ENCODE peak calls at places on chromosomes 3 and 15, in nine cellular contexts. D is SK-N-SH, C is body of pancreas, M is heart left ventricle, O is H1, G is Peyer's patch, V is epithelial cell of prostate, R is caudate nucleus, A is uterus. Z is an unnamed sample.

GRCh38 chr15:67833504-67834248 is 6.2 kb downstream of the RNU6-1 start:
- DNase-seq in D (peak), C (no peak), M (no peak), O (peak), G (peak), V (no peak), R (no peak), A (no peak), Z (no peak)

GRCh38 chr3:192022412-192022811 is 561.4 kb downstream of the PYDC2 start:
- DNase-seq in D (no peak), C (no peak), M (no peak), O (no peak), G (no peak), V (peak), R (no peak), A (no peak), Z (no peak)

GRCh38 chr3:23712656-23713559 is 92.8 kb upstream of the UBE2E1 start:
- DNase-seq in D (peak), C (peak), M (peak), O (peak), G (no peak), V (no peak), R (no peak), A (peak), Z (no peak)

GRCh38 chr3:14145236-14145635 is 20.4 kb downstream of the TMEM43 start:
- DNase-seq in D (no peak), C (no peak), M (no peak), O (no peak), G (no peak), V (no peak), R (no peak), A (no peak), Z (no peak)

GRCh38 chr3:161913786-161914389 is 417.3 kb downstream of the OTOL1 start:
- DNase-seq in D (no peak), C (no peak), M (no peak), O (no peak), G (no peak), V (no peak), R (no peak), A (no peak), Z (no peak)

GRCh38 chr15:56804908-56805307 is 71.6 kb upstream of the ZNF280D start:
- DNase-seq in D (no peak), C (no peak), M (no peak), O (no peak), G (no peak), V (no peak), R (no peak), A (no peak), Z (no peak)

GRCh38 chr3:23116041-23116440 is 87.1 kb upstream of the UBE2E2 start:
- DNase-seq in D (no peak), C (no peak), M (no peak), O (no peak), G (no peak), V (no peak), R (no peak), A (no peak), Z (no peak)

GRCh38 chr3:184716652-184717607 is 5.1 kb upstream of the MAGEF1 start:
- DNase-seq in D (peak), C (no peak), M (no peak), O (peak), G (no peak), V (no peak), R (peak), A (peak), Z (no peak)

GRCh38 chr3:101779808-101780366 is 876 bp downstream of the NXPE3 start:
- DNase-seq in D (peak), C (peak), M (peak), O (no peak), G (no peak), V (no peak), R (no peak), A (no peak), Z (no peak)

GRCh38 chr15:71011503-71012155 is 103.6 kb upstream of the THSD4 start:
- DNase-seq in D (peak), C (no peak), M (peak), O (no peak), G (no peak), V (peak), R (no peak), A (no peak), Z (no peak)

GRCh38 chr3:23665741-23666140 is 140.0 kb upstream of the UBE2E1 start:
- DNase-seq in D (no peak), C (no peak), M (no peak), O (no peak), G (no peak), V (no peak), R (no peak), A (no peak), Z (no peak)

GRCh38 chr3:110894574-110894973 is 177.0 kb upstream of the NECTIN3 start:
- DNase-seq in D (no peak), C (no peak), M (no peak), O (no peak), G (no peak), V (no peak), R (no peak), A (no peak), Z (no peak)

GRCh38 chr3:108215876-108216275 is 6.3 kb downstream of the IFT57 start:
- DNase-seq in D (no peak), C (no peak), M (no peak), O (no peak), G (no peak), V (no peak), R (no peak), A (no peak), Z (no peak)

GRCh38 chr3:125128861-125129501 is 73.2 kb upstream of the HEG1 start:
- DNase-seq in D (no peak), C (no peak), M (no peak), O (no peak), G (no peak), V (no peak), R (no peak), A (no peak), Z (no peak)

DNA sequence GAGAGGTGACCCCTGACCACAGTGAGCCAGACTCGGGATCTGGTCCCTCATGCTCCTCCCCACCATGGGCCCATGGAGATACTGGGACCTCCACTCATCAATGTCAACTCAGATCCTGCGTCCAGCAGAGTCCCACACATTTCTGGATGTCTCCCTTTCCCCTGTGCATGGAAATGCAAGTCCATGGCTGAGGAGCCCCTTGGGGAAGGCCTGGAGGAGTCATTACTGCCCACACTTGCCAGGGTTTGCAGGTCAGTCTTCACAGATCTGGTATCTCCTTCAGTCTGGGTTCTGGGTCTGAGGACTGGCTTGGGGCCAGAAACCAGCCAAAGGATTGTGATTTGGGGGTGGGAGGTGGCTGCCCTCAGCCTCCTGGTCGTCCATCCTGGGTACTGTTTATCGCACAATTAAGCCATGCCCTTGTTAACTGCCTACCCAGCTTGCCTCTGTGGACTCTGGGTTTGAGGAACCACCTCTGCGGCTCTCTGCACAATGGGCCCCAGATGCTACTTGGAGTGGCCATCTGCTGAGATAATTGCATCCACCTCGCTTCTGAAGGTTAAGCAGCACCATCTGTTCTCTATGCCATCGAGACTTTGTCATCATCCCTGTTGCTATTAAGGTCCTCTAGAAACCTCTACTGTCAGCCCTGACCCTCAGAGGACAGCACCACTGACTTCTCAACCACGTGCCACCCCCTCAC is 49.9 kb upstream of the KLF13 start:
- DNase-seq in D (peak), C (no peak), M (no peak), O (peak), G (peak), V (no peak), R (no peak), A (no peak), Z (peak)
- H3K27ac ChIP-seq in D (no peak), C (no peak), M (no peak), O (no peak), G (no peak), V (no peak), R (peak), A (no peak), Z (no peak)

DNA sequence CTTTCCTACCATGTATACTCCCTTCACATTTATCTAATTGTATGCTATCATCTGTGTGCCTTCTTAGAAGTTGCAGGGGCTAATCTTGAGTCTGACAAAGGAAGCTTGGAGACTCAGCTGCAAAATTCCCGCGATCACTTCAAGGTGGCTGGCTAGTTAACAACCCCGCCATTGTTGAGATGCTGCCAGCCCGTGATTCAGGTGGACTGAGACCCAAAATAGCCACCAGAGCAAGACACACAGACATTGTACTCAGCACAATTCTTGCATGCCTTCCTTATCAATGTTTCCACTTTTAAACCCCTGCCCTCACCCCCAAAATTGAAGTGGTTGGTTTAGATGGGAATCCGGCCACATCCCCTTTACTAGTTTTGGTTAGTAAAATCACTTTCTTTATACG is 225.8 kb upstream of the ZNF717 start:
- DNase-seq in D (no peak), C (no peak), M (no peak), O (no peak), G (no peak), V (no peak), R (no peak), A (no peak), Z (no peak)
- H3K27ac ChIP-seq in D (no peak), C (no peak), M (no peak), O (no peak), G (no peak), V (no peak), R (no peak), A (no peak), Z (no peak)

DNA sequence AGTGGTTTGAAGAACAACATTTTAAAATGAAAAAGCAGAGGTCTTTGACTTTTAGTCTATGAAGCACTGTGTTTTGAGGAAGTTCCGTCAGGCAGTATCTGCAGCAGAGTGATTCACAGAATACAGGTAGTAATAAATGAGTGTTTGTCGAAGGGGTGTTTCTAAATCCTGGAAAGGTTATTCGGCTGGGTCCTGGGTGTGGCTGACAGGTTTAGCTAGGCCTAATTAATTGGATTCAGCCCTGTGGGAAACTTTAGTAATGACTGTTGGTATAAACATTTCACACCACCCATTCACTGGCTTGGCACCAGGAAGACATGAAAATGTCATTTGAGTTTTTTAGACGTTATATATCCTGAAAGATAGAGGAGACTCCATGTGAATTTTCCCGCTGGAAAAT is 51.3 kb downstream of the TIPARP start:
- DNase-seq in D (no peak), C (no peak), M (no peak), O (no peak), G (no peak), V (peak), R (no peak), A (no peak), Z (no peak)
- H3K27ac ChIP-seq in D (no peak), C (no peak), M (no peak), O (no peak), G (no peak), V (peak), R (no peak), A (no peak), Z (no peak)

GRCh38 chr3:193908181-193908744 is 227.7 kb upstream of the HES1 start:
- DNase-seq in D (no peak), C (no peak), M (no peak), O (no peak), G (no peak), V (no peak), R (no peak), A (no peak), Z (no peak)

GRCh38 chr3:193909387-193909786 is 226.6 kb upstream of the HES1 start:
- DNase-seq in D (no peak), C (no peak), M (no peak), O (no peak), G (no peak), V (no peak), R (no peak), A (no peak), Z (no peak)

GRCh38 chr3:193911784-193912183 is 224.2 kb upstream of the HES1 start:
- DNase-seq in D (no peak), C (no peak), M (no peak), O (no peak), G (no peak), V (no peak), R (no peak), A (no peak), Z (no peak)

GRCh38 chr3:193910886-193911738 is 224.8 kb upstream of the HES1 start:
- DNase-seq in D (no peak), C (no peak), M (no peak), O (no peak), G (no peak), V (no peak), R (no peak), A (no peak), Z (no peak)

GRCh38 chr3:193910310-193910709 is 225.6 kb upstream of the HES1 start:
- DNase-seq in D (no peak), C (no peak), M (no peak), O (no peak), G (no peak), V (no peak), R (no peak), A (no peak), Z (no peak)
- H3K27ac ChIP-seq in D (no peak), C (no peak), M (no peak), O (no peak), G (no peak), V (no peak), R (no peak), A (no peak), Z (no peak)

DNA sequence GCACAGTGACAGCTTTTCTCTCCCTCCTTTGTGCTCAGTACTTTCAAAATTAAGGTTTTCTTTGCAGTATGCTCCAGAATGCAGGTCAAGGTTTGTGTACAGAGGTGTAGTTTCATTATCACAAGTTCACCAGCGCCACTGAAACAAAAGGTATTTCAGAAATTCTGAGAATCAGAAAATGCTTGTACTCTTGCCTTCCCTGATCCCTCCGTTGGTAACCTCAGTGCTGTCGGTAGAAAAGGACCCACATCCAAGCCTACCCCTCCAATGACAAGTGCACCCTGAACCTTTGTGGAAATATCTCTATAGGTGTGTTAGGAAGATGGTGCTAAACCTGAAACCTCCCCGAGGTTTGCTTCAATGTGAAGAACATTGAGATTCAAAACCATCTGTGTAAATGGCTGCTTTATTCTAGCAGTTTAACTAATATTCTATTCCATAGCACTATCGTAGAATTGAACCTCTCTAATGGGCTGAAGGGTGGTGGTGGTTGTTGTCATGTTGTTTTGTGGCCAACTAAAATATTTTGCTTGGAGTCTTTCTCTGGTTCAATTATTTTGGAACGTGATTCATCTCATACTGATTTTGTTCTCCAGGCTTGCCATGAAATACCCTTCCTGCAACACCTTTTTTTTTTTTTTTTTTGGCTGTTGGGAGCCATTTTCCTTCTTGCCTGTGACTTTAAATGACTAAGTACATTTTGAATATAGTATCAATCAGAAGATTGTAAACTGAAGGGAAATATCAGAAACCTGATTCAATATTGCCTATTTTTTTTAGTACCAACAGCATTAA is 20.7 kb downstream of the ZBTB38 start:
- DNase-seq in D (no peak), C (no peak), M (no peak), O (no peak), G (no peak), V (no peak), R (no peak), A (no peak), Z (no peak)
- H3K27ac ChIP-seq in D (peak), C (peak), M (no peak), O (no peak), G (peak), V (peak), R (peak), A (no peak), Z (no peak)

DNA sequence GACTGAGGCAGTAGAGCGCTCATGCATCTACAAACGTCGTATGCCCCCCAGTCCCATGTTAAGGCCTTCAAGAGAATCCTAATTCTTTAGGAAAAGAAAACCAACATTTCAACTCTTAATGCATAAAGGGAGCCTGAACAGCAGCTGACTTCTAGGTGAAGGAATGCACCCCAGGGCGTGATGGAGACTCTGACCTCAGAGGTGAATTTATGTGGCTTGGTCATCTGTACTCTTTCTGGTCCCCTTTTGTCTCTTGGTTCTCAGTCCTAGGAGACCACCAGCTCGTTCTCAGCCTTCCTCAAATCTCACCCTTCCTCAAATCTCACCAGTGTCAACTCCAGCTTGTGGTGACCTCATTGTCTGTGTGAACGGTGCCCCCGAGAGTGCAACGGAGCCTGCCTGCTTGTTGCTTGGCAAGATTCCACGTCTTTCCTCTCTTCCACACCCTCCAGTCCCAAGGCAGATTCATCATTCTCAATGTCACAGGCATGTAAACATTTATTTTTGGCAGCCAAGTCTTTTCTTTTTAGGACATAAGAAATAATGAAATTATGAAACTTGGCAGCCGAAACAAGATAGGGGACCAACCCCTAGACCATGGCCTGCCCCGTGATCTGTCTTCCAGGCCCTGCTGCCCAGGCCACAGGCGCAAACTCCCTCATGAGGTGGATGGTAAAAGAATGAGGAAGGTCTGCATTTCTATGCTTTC is 166.2 kb downstream of the ADAMTS17 start:
- DNase-seq in D (no peak), C (no peak), M (no peak), O (no peak), G (no peak), V (no peak), R (no peak), A (no peak), Z (no peak)
- H3K27ac ChIP-seq in D (no peak), C (no peak), M (no peak), O (no peak), G (no peak), V (no peak), R (no peak), A (no peak), Z (peak)

DNA sequence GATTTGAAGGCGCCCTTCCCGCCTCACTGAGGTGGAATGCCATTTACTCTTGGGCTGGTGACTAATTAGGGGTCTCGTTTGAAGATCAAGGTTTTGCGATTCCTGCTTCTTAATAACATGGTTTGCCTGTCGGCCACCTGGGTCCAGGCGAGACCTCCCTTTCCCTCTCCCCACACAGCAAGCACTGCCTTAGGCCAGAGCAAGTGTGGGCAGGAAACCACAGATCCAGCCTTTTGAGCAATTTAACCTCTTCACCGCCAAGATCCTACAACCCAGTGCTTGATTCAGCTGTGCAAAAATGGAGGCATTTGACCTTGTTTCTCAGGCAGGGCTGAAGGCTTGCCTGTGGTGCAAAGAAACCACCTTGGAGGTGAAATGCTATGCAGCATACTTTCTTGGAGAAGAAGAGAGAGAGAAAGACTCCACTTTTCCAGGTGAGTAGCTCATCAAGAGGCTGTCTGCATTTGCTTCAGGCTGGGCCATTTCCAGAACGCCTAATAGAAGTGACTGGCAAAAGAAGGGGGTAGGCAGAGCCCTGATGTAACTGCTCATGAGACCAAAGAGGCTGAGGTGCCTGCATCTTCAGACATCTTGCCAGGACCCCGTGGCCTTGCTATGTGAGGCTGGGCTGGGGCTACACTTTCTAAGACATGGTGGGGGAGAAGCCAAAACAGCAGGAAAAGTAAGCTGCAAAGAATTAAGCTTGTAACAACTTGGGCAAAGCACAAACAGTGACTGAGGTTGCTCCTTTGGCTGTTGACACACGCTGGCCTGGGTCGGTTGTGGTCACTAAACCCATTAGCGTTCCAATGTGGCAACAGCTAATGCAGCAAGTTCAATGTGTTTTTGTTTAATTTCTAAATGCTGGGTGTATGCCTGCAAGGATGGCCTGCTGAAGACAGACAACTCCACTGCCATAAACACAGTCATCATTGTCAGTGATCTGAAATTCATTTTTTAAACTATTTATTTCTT is 34.3 kb upstream of the WNT5A start:
- DNase-seq in D (no peak), C (no peak), M (no peak), O (no peak), G (no peak), V (no peak), R (no peak), A (no peak), Z (no peak)
- H3K27ac ChIP-seq in D (no peak), C (no peak), M (no peak), O (no peak), G (no peak), V (no peak), R (no peak), A (no peak), Z (no peak)